ENCODE peak calls at places on chromosomes 7 and 10, in six cellular contexts. T is CD8-positive, alpha-beta T cell; L is left ventricle myocardium inferior; G is Peyer's patch; V is Panc1; M is cardiac muscle cell. I is an unnamed sample. For H3K27me3, the result is how much of the 10 kb centered on the place peaks cover.

GRCh38 chr10:84540617-84541288 is 212.4 kb downstream of the CCSER2 start:
- DNase-seq in T (peak), L (peak), G (peak), V (no peak), M (peak), I (peak)

GRCh38 chr7:16026253-16027020 is 340.0 kb upstream of the MEOX2 start:
- DNase-seq in T (no peak), L (peak), G (no peak), V (no peak), M (no peak), I (no peak)

GRCh38 chr10:114821293-114821914 is at the start of gene FHIP2A:
- DNase-seq in T (peak), L (peak), G (peak), V (peak), M (peak), I (peak)

GRCh38 chr10:75957321-75957720 is 525.9 kb downstream of the LRMDA start:
- DNase-seq in T (no peak), L (no peak), G (no peak), V (no peak), M (no peak), I (no peak)

GRCh38 chr7:8065356-8065813 is 96.8 kb downstream of the GLCCI1 start:
- DNase-seq in T (no peak), L (no peak), G (no peak), V (no peak), M (no peak), I (no peak)

GRCh38 chr7:45103958-45104843 is 7.3 kb downstream of the TBRG4 start:
- DNase-seq in T (no peak), L (no peak), G (no peak), V (no peak), M (no peak), I (no peak)

GRCh38 chr10:125000366-125001312 is 58.7 kb downstream of the ZRANB1 start:
- DNase-seq in T (no peak), L (peak), G (peak), V (no peak), M (no peak), I (peak)

GRCh38 chr10:28378986-28379585 is 76.2 kb upstream of the MPP7 start:
- DNase-seq in T (no peak), L (no peak), G (no peak), V (no peak), M (no peak), I (no peak)

GRCh38 chr10:43296320-43296719 is 29.5 kb upstream of the RASGEF1A start:
- DNase-seq in T (no peak), L (no peak), G (no peak), V (no peak), M (no peak), I (no peak)

GRCh38 chr10:6037422-6037821 is 24.7 kb downstream of the IL2RA start:
- DNase-seq in T (peak), L (no peak), G (peak), V (no peak), M (no peak), I (no peak)

GRCh38 chr10:66925896-66926719 is at the start of gene LRRTM3:
- DNase-seq in T (no peak), L (peak), G (peak), V (peak), M (peak), I (peak)

GRCh38 chr7:7764515-7765138 is 46.2 kb upstream of the RPA3 start:
- DNase-seq in T (no peak), L (no peak), G (no peak), V (no peak), M (no peak), I (no peak)

GRCh38 chr7:105625986-105626385 is 44.7 kb upstream of the EFCAB10 start:
- DNase-seq in T (no peak), L (no peak), G (no peak), V (no peak), M (no peak), I (no peak)

GRCh38 chr7:118285358-118285757 is 60.9 kb downstream of the ANKRD7 start:
- DNase-seq in T (no peak), L (no peak), G (no peak), V (no peak), M (no peak), I (no peak)

GRCh38 chr7:74584160-74584954 is 73.2 kb upstream of the GTF2I start:
- DNase-seq in T (no peak), L (no peak), G (no peak), V (no peak), M (no peak), I (no peak)

GRCh38 chr10:91444211-91444610 is 34.1 kb downstream of the HECTD2 start:
- DNase-seq in T (no peak), L (no peak), G (no peak), V (no peak), M (no peak), I (no peak)

GRCh38 chr10:122461729-122462532 is 578 bp downstream of the HTRA1 start:
- DNase-seq in T (no peak), L (no peak), G (no peak), V (no peak), M (peak), I (no peak)

GRCh38 chr10:31926154-31926553 is 2.5 kb downstream of the ARHGAP12 start:
- DNase-seq in T (no peak), L (no peak), G (no peak), V (no peak), M (no peak), I (no peak)

GRCh38 chr7:108421720-108422331 is 34.4 kb downstream of the NRCAM start:
- DNase-seq in T (no peak), L (no peak), G (no peak), V (no peak), M (no peak), I (no peak)

GRCh38 chr7:73519867-73520672 is 2.0 kb downstream of the BAZ1B start:
- DNase-seq in T (no peak), L (no peak), G (no peak), V (no peak), M (peak), I (no peak)

GRCh38 chr7:149817301-149817771 is 20.8 kb upstream of the ZNF862 start:
- DNase-seq in T (no peak), L (no peak), G (no peak), V (no peak), M (no peak), I (no peak)

GRCh38 chr10:1396236-1396635 is 340.1 kb downstream of the WDR37 start:
- DNase-seq in T (no peak), L (no peak), G (peak), V (no peak), M (no peak), I (no peak)

GRCh38 chr7:63008366-63008765 is 990.3 kb upstream of the ZNF722 start:
- DNase-seq in T (no peak), L (no peak), G (no peak), V (no peak), M (no peak), I (no peak)

GRCh38 chr7:113159746-113160339 is 41.5 kb upstream of the SMIM30 start:
- DNase-seq in T (no peak), L (no peak), G (no peak), V (peak), M (peak), I (no peak)
- TF ChIP-seq CTCF in T (peak), L (peak), G (peak), V (peak), M (peak), I (peak)

GRCh38 chr7:85529197-85529596 is 342.3 kb upstream of the SEMA3D start:
- DNase-seq in T (no peak), L (no peak), G (peak), V (no peak), M (no peak), I (no peak)
- H3K27me3 ChIP-seq in T (under half), L (under half), G (under half), V (under half), M (under half), I (under half)

GRCh38 chr10:93565421-93565820 is 1.0 kb upstream of the FFAR4 start:
- DNase-seq in T (no peak), L (no peak), G (no peak), V (no peak), M (no peak), I (no peak)

GRCh38 chr10:93566435-93567276 is at the start of gene FFAR4:
- DNase-seq in T (no peak), L (peak), G (peak), V (no peak), M (peak), I (peak)

GRCh38 chr10:93568105-93568390 is 1.6 kb downstream of the FFAR4 start:
- DNase-seq in T (no peak), L (peak), G (no peak), V (no peak), M (no peak), I (no peak)

GRCh38 chr10:93570383-93570782 is 3.9 kb downstream of the FFAR4 start:
- DNase-seq in T (no peak), L (no peak), G (no peak), V (no peak), M (no peak), I (no peak)

GRCh38 chr10:93567277-93568104 is 1.0 kb downstream of the FFAR4 start:
- DNase-seq in T (no peak), L (no peak), G (no peak), V (no peak), M (no peak), I (no peak)
- H3K4me3 ChIP-seq in T (no peak), L (peak), G (peak), V (peak), M (peak), I (peak)

DNA sequence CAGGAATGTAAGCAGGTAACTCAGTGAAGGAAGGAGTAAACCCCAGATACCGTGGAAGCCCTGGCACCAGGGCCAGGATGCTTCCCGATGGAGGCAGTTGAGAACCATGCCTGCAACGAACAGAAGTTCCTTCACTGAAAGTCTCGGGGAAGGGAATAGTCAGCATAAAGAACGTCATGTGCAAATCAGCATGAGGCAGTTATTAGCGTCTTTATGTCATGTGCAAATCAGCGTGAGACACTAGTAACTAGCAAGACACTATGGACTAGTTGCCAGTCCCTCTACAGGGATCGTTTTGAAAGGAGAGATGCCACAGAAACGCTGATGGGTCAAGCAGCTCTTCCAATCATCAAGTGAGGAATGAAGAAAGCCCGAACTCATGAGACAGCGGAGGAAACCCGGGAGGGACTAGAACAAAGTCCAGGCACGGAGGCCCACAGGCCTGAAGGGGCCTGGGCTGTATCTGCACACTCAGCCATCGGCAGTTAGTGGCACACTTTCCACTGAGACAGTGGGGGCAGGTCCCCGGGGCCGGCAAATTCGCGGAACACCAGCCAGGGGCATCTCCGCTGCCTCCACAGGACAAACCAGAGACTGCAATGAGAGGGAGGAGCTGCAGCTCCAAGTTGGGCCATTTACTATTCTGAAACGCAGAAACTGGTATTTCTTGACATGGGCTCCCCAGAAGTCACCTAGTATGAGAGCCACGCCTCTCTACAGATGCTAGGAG is 109.6 kb downstream of the SFMBT2 start:
- DNase-seq in T (no peak), L (no peak), G (no peak), V (no peak), M (peak), I (no peak)
- TF ChIP-seq CTCF in T (no peak), L (peak), G (no peak), V (peak), M (peak), I (no peak)

GRCh38 chr7:101770466-101770865 is 47.0 kb upstream of the CUX1 start:
- DNase-seq in T (no peak), L (no peak), G (no peak), V (no peak), M (no peak), I (no peak)

GRCh38 chr7:101778181-101778580 is 39.2 kb upstream of the CUX1 start:
- DNase-seq in T (no peak), L (no peak), G (no peak), V (no peak), M (no peak), I (peak)

GRCh38 chr7:101772508-101773306 is 44.7 kb upstream of the CUX1 start:
- DNase-seq in T (no peak), L (no peak), G (no peak), V (no peak), M (no peak), I (no peak)

GRCh38 chr7:101779267-101779666 is 38.2 kb upstream of the CUX1 start:
- DNase-seq in T (no peak), L (no peak), G (no peak), V (no peak), M (no peak), I (no peak)

DNA sequence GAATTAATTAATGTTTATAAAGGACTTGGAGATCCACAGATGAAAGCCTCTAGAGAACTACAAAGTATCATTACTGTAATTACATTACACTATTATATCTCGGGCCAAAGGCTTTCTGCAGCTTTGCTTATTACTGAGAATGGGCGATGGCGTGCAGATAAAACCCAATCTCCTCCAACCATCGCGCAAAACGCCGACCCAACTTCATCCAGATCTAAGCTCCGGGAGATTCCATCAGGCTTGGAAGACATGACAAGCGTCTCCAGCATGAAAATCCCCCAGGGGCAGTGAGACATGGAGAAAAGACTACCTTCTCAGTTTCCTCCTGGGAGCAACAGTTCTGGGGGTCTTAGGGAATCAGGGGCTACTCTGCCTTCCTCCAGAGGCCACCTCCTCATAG is 42.2 kb upstream of the CUX1 start:
- DNase-seq in T (no peak), L (no peak), G (no peak), V (no peak), M (no peak), I (no peak)
- H3K27me3 ChIP-seq in T (under half), L (half or more), G (under half), V (under half), M (under half), I (under half)

GRCh38 chr7:44101966-44102845 is 1.9 kb upstream of the AEBP1 start:
- DNase-seq in T (no peak), L (peak), G (no peak), V (no peak), M (no peak), I (no peak)

GRCh38 chr7:44100458-44101303 is 3.5 kb upstream of the AEBP1 start:
- DNase-seq in T (no peak), L (no peak), G (no peak), V (no peak), M (no peak), I (peak)

GRCh38 chr7:44102846-44103565 is 1.1 kb upstream of the AEBP1 start:
- DNase-seq in T (no peak), L (no peak), G (no peak), V (no peak), M (no peak), I (no peak)

GRCh38 chr7:44099669-44100068 is 4.5 kb upstream of the AEBP1 start:
- DNase-seq in T (no peak), L (no peak), G (no peak), V (no peak), M (no peak), I (no peak)

GRCh38 chr7:44101304-44101965 is 2.7 kb upstream of the AEBP1 start:
- DNase-seq in T (no peak), L (peak), G (no peak), V (no peak), M (no peak), I (no peak)
- H3K4me3 ChIP-seq in T (no peak), L (no peak), G (no peak), V (no peak), M (no peak), I (no peak)